ENCODE peak calls at places on chromosome 5, in four cellular contexts. D, U, Y and C are unnamed samples.
A peak's percentile ranks its signal among the peaks of the same experiment; 100 is the strongest.

GRCh38 chr5:170632985-170633234 is 129.1 kb downstream of the KCNIP1 start:
- DNase-seq in Y (peak; percentile 84), D (peak; percentile 83), U (peak; percentile 75), C (peak; percentile 88)

GRCh38 chr5:173385832-173386360 is 57.7 kb upstream of the STC2 start:
- DNase-seq in U (no peak), D (no peak), Y (no peak), C (no peak)

GRCh38 chr5:113489299-113489698 is 1.0 kb upstream of the MCC start:
- DNase-seq in Y (peak; percentile 89), U (no peak), D (no peak), C (no peak)

GRCh38 chr5:148436029-148436428 is 52.3 kb downstream of the FBXO38 start:
- DNase-seq in U (no peak), Y (no peak), D (no peak), C (no peak)

GRCh38 chr5:130715541-130715940 is 449.5 kb downstream of the HINT1 start:
- DNase-seq in D (no peak), U (no peak), Y (no peak), C (no peak)

GRCh38 chr5:129973716-129974426 is 69.6 kb downstream of the CHSY3 start:
- DNase-seq in U (no peak), D (no peak), Y (no peak), C (no peak)

GRCh38 chr5:128682669-128683068 is 144.6 kb upstream of the FBN2 start:
- DNase-seq in D (no peak), U (no peak), Y (no peak), C (no peak)

GRCh38 chr5:10735569-10736255 is 25.3 kb downstream of the DAP start:
- DNase-seq in U (no peak), D (no peak), Y (no peak), C (peak; percentile 91)

GRCh38 chr5:96336351-96336985 is 96.6 kb downstream of the PCSK1 start:
- DNase-seq in Y (peak; percentile 75), D (peak; percentile 68), U (peak; percentile 70), C (peak; percentile 83)

GRCh38 chr5:63456279-63456678 is 506.0 kb downstream of the HTR1A start:
- DNase-seq in D (no peak), U (no peak), Y (no peak), C (no peak)

GRCh38 chr5:1222621-1223277 is 2.4 kb upstream of the SLC6A18 start:
- DNase-seq in U (no peak), D (no peak), Y (no peak), C (no peak)

GRCh38 chr5:109327572-109327971 is 82.2 kb downstream of the PJA2 start:
- DNase-seq in D (peak; percentile 15), Y (no peak), U (no peak), C (no peak)

GRCh38 chr5:135034186-135034962 is at the start of gene PITX1:
- DNase-seq in U (no peak), Y (peak; percentile 94), D (peak; percentile 64), C (peak; percentile 96)

GRCh38 chr5:65034029-65034781 is 265.5 kb downstream of the CWC27 start:
- DNase-seq in U (peak; percentile 49), Y (no peak), D (no peak), C (no peak)

GRCh38 chr5:148735301-148735700 is 81.0 kb upstream of the HTR4 start:
- DNase-seq in U (no peak), D (no peak), Y (no peak), C (no peak)

GRCh38 chr5:122040903-122041302 is 37.2 kb downstream of the LOX start:
- DNase-seq in D (no peak), Y (no peak), U (no peak), C (no peak)

GRCh38 chr5:145811834-145812625 is 23.1 kb downstream of the PRELID2 start:
- DNase-seq in Y (no peak), U (no peak), D (no peak), C (peak; percentile 66)

GRCh38 chr5:32449216-32449721 is 4.7 kb upstream of the ZFR start:
- DNase-seq in Y (no peak), U (no peak), D (no peak), C (no peak)

GRCh38 chr5:186091-187041 is 4.9 kb upstream of the LRRC14B start:
- DNase-seq in U (peak; percentile 40), Y (no peak), D (no peak), C (no peak)

GRCh38 chr5:151663617-151664322 is 22.9 kb downstream of the SPARC start:
- DNase-seq in D (no peak), U (peak; percentile 65), Y (no peak), C (peak; percentile 83)

GRCh38 chr5:145470382-145470979 is 364.7 kb downstream of the PRELID2 start:
- DNase-seq in Y (no peak), U (no peak), D (no peak), C (no peak)

GRCh38 chr5:82147860-82148573 is 130.1 kb downstream of the RPS23 start:
- DNase-seq in Y (no peak), U (no peak), D (no peak), C (peak; percentile 42)

GRCh38 chr5:149381986-149382338 is 2.9 kb upstream of the IL17B start:
- DNase-seq in U (peak; percentile 90), Y (peak; percentile 89), D (peak; percentile 77), C (peak; percentile 87)

GRCh38 chr5:77993799-77994318 is 217.7 kb upstream of the TBCA start:
- DNase-seq in D (no peak), Y (no peak), U (no peak), C (no peak)

GRCh38 chr5:45060686-45061085 is 251.9 kb downstream of the MRPS30 start:
- DNase-seq in D (no peak), Y (no peak), U (no peak), C (no peak)

GRCh38 chr5:150596826-150597225 is 43.6 kb upstream of the SYNPO start:
- DNase-seq in Y (no peak), U (no peak), D (no peak), C (no peak)

GRCh38 chr5:150593593-150593992 is 46.9 kb upstream of the SYNPO start:
- DNase-seq in D (no peak), U (peak; percentile 75), Y (no peak), C (no peak)

GRCh38 chr5:150593996-150594395 is 46.5 kb upstream of the SYNPO start:
- DNase-seq in D (no peak), U (peak; percentile 56), Y (no peak), C (no peak)

GRCh38 chr5:150596313-150596712 is 44.1 kb upstream of the SYNPO start:
- DNase-seq in U (peak; percentile 45), Y (no peak), D (no peak), C (no peak)

GRCh38 chr5:150595466-150596031 is 44.9 kb upstream of the SYNPO start:
- DNase-seq in U (peak; percentile 79), Y (no peak), D (no peak), C (no peak)
- H3K4me1 ChIP-seq in U (peaks cover 6% of the 10 kb centered on the region), Y (peaks cover 10% of the 10 kb centered on the region), D (peaks cover 21% of the 10 kb centered on the region), C (peaks cover 21% of the 10 kb centered on the region)

DNA sequence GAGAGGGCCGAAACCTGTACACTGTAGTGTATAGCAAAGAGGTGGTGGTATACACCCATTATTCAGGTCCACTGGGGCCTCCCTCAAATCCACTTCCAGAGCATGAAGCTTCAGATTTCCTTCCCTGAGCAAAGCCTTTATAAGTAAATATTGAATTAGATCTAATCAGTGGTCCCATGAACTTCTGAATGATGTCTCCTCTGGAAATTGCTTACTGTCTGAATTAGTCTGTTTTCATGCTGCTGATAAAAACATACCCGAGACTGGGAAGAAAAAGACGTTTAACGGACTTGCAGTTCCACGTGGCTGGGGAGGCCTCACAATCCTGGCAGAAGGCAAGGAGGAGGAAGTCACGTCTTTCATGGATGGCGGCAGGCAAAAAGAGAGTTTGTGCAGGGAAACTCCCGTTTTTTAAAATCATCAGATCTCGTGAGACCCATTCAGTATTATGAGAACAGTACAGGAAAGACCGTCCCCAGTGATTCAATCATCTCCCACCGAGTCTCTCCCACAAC is 193.5 kb downstream of the NR3C1 start:
- DNase-seq in Y (no peak), U (no peak), D (no peak), C (no peak)
- H3K4me1 ChIP-seq in Y (peaks cover 31% of the 10 kb centered on the region), U (peaks cover under 1% of the 10 kb centered on the region), D (peaks cover 24% of the 10 kb centered on the region), C (peaks cover 50% of the 10 kb centered on the region)

DNA sequence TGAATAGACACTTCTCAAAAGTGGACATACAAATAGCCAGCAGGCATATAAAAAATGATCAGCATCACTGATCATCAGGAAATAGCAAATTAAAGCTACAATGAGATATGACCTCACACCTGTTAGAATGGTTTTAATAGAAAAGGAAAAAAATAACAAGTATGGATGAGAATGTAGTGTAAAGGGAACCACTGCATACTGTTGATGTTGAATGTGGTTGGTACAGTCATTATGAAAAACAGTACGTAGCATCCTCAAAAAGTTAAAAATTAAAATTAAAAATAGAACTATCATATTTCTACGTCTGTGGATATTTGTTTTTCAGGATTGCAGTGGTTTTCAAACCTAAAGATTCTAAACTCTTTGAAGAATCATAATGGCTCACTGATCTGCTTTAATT is 215.1 kb upstream of the NREP start:
- DNase-seq in U (no peak), Y (no peak), D (no peak), C (no peak)
- H3K4me1 ChIP-seq in U (no peaks in the 10 kb centered on the region), Y (peaks cover 9% of the 10 kb centered on the region), D (no peaks in the 10 kb centered on the region), C (no peaks in the 10 kb centered on the region)

GRCh38 chr5:139384591-139385051 is 1.5 kb upstream of the SLC23A1 start:
- DNase-seq in U (no peak), Y (no peak), D (no peak), C (no peak)
- H3K4me1 ChIP-seq in U (no peaks in the 10 kb centered on the region), Y (peaks cover 10% of the 10 kb centered on the region), D (peaks cover 2% of the 10 kb centered on the region), C (peaks cover 60% of the 10 kb centered on the region)